ENCODE peak calls at places on chromosomes 1 and 21, in four cellular contexts. L is Peyer's patch, F is upper lobe of left lung, J is left ventricle myocardium inferior. Q is an unnamed sample.

GRCh38 chr1:108644984-108645383 is 15.9 kb downstream of the HENMT1 start:
- DNase-seq in L (peak), F (peak), J (no peak), Q (peak)

GRCh38 chr1:86823821-86824500 is 90.0 kb downstream of the SELENOF start:
- DNase-seq in L (no peak), F (no peak), J (no peak), Q (no peak)

GRCh38 chr1:99456536-99456935 is 189.4 kb upstream of the PALMD start:
- DNase-seq in L (no peak), F (no peak), J (no peak), Q (no peak)

GRCh38 chr1:34398916-34399275 is 222.2 kb downstream of the C1orf94 start:
- DNase-seq in L (no peak), F (no peak), J (no peak), Q (no peak)

GRCh38 chr1:54814148-54814498 is 13.0 kb upstream of the TTC22 start:
- DNase-seq in L (peak), F (no peak), J (no peak), Q (peak)

GRCh38 chr21:35593000-35593502 is 467.3 kb downstream of the SETD4 start:
- DNase-seq in L (no peak), F (no peak), J (no peak), Q (no peak)

GRCh38 chr1:6275826-6276764 is 15.2 kb upstream of the GPR153 start:
- DNase-seq in L (no peak), F (no peak), J (peak), Q (no peak)

GRCh38 chr1:230112131-230112701 is 45.2 kb downstream of the GALNT2 start:
- DNase-seq in L (no peak), F (peak), J (no peak), Q (no peak)

GRCh38 chr21:33980276-33980916 is 64.8 kb upstream of the ATP5PO start:
- DNase-seq in L (no peak), F (peak), J (no peak), Q (no peak)

GRCh38 chr1:224213438-224214119 is 30.5 kb downstream of the DEGS1 start:
- DNase-seq in L (no peak), F (peak), J (no peak), Q (peak)

GRCh38 chr1:214573386-214574358 is 22.3 kb upstream of the PTPN14 start:
- DNase-seq in L (no peak), F (no peak), J (no peak), Q (no peak)

GRCh38 chr1:85454214-85454613 is 10.7 kb downstream of the DDAH1 start:
- DNase-seq in L (no peak), F (no peak), J (no peak), Q (no peak)

GRCh38 chr1:99266731-99267130 is 2.4 kb downstream of the PLPPR4 start:
- DNase-seq in L (no peak), F (no peak), J (no peak), Q (no peak)

GRCh38 chr1:29291756-29292155 is 55.4 kb downstream of the PTPRU start:
- DNase-seq in L (no peak), F (no peak), J (no peak), Q (no peak)

GRCh38 chr1:51331206-51332100 is 1.1 kb upstream of the TTC39A start:
- DNase-seq in L (no peak), F (peak), J (no peak), Q (peak)

GRCh38 chr21:17738171-17738953 is 80.8 kb downstream of the C21orf91 start:
- DNase-seq in L (no peak), F (no peak), J (no peak), Q (peak)

GRCh38 chr1:182366596-182366995 is 25.0 kb downstream of the GLUL start:
- DNase-seq in L (no peak), F (no peak), J (no peak), Q (no peak)

GRCh38 chr1:15975358-15975804 is 520 bp downstream of the ZBTB17 start:
- DNase-seq in L (peak), F (peak), J (peak), Q (peak)

GRCh38 chr1:75074719-75075395 is 59.3 kb upstream of the LHX8 start:
- DNase-seq in L (no peak), F (no peak), J (no peak), Q (no peak)

GRCh38 chr1:91846007-91846620 is 39.8 kb downstream of the TGFBR3 start:
- DNase-seq in L (no peak), F (peak), J (no peak), Q (peak)

GRCh38 chr1:41022424-41022823 is 899 bp upstream of the SLFNL1 start:
- DNase-seq in L (no peak), F (no peak), J (no peak), Q (no peak)

GRCh38 chr1:171852273-171852672 is 11.0 kb downstream of the DNM3 start:
- DNase-seq in L (no peak), F (no peak), J (no peak), Q (no peak)

GRCh38 chr1:248856176-248856575 is 2.7 kb downstream of the ZNF692 start:
- DNase-seq in L (no peak), F (no peak), J (no peak), Q (no peak)

GRCh38 chr1:234686035-234686434 is 76.1 kb upstream of the IRF2BP2 start:
- DNase-seq in L (no peak), F (no peak), J (no peak), Q (no peak)

GRCh38 chr1:98546319-98546718 is 115.2 kb upstream of the SNX7 start:
- DNase-seq in L (no peak), F (no peak), J (no peak), Q (no peak)

GRCh38 chr1:191255354-191256057 is 777.8 kb upstream of the BRINP3 start:
- DNase-seq in L (no peak), F (no peak), J (no peak), Q (no peak)

GRCh38 chr1:18947570-18947969 is 8.9 kb downstream of the IFFO2 start:
- DNase-seq in L (no peak), F (no peak), J (no peak), Q (no peak)

GRCh38 chr21:43794311-43794710 is 4.9 kb downstream of the RRP1 start:
- DNase-seq in L (no peak), F (no peak), J (no peak), Q (no peak)

GRCh38 chr1:167538657-167539056 is 14.9 kb downstream of the CREG1 start:
- DNase-seq in L (no peak), F (no peak), J (no peak), Q (no peak)

GRCh38 chr1:1085911-1086841 is 12.1 kb upstream of the RNF223 start:
- DNase-seq in L (no peak), F (no peak), J (no peak), Q (no peak)

GRCh38 chr1:165894591-165894990 is 67.2 kb downstream of the UCK2 start:
- DNase-seq in L (no peak), F (no peak), J (no peak), Q (no peak)

GRCh38 chr1:85409516-85409915 is 55.4 kb downstream of the DDAH1 start:
- DNase-seq in L (no peak), F (no peak), J (no peak), Q (no peak)

GRCh38 chr21:45850181-45850580 is 131.4 kb upstream of the COL6A1 start:
- DNase-seq in L (no peak), F (no peak), J (no peak), Q (peak)

GRCh38 chr21:33230518-33231324 is 983 bp downstream of the IFNAR2 start:
- DNase-seq in L (peak), F (peak), J (peak), Q (no peak)

GRCh38 chr1:17024721-17025120 is 13.0 kb upstream of the ATP13A2 start:
- DNase-seq in L (no peak), F (no peak), J (no peak), Q (no peak)

GRCh38 chr1:178037510-178038253 is 56.2 kb upstream of the RASAL2 start:
- DNase-seq in L (peak), F (peak), J (peak), Q (peak)

GRCh38 chr1:172638885-172639831 is 19.7 kb upstream of the FASLG start:
- DNase-seq in L (peak), F (no peak), J (no peak), Q (no peak)

GRCh38 chr1:68100571-68100970 is 50.1 kb upstream of the DIRAS3 start:
- DNase-seq in L (no peak), F (no peak), J (no peak), Q (no peak)

GRCh38 chr1:68107771-68108170 is 57.3 kb upstream of the DIRAS3 start:
- DNase-seq in L (no peak), F (no peak), J (no peak), Q (no peak)

GRCh38 chr1:68101829-68102228 is 51.4 kb upstream of the DIRAS3 start:
- DNase-seq in L (no peak), F (no peak), J (no peak), Q (no peak)

GRCh38 chr1:68104155-68104554 is 53.7 kb upstream of the DIRAS3 start:
- DNase-seq in L (no peak), F (no peak), J (no peak), Q (no peak)

DNA sequence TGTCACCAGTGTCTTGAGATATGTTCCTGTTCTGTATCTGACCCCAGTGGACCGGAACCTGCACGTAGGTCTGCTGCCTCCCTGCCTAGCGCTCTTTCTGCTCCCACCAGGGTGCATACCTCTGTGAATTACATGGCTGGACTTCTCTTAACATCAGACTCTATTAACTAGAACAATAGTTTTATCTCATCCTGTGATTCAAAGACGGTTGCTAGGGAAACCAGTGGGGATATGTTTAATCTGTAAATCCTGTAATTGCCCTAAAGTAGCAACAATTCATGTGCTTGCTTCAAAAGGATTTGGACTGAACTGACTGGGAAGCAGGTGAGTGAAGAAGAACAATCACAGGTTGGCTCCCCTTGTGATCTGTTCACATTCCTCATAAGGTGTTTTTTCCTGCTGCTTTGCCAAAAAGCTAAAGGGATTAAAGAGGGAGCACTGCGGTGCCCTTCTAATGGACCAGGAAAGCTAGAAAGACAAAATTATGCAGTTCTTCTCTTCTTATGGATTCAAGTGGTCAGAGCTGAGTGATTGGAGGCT is 52.6 kb upstream of the DIRAS3 start:
- DNase-seq in L (no peak), F (no peak), J (no peak), Q (no peak)
- H3K4me3 ChIP-seq in L (no peak), F (no peak), J (no peak), Q (no peak)

DNA sequence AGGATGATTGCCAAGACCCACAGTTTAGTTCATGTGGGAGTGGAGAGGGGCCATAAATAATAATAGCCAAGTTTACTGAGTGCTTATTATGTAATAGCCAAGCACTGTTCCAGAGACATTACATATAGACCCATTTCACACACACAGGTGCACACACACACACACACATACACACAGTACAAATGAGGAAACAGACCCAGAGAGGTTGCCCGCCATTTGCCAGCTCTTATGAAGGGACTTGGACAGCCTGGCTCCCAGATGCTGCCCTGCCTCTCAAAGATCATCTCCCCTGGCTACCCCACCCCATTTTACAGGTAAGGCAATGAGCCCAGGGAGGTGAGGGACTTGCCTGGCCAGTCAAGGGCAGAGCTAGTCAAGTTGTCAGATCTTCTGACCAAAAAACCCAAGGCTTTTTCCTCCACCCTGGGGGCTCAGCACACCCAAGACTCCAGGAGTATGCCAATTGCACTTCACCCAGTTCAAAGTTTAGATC is 18.1 kb upstream of the BCAR3 start:
- DNase-seq in L (no peak), F (no peak), J (no peak), Q (no peak)
- TF ChIP-seq CTCF in L (no peak), F (no peak), J (no peak), Q (no peak)

GRCh38 chr1:21292991-21293536 is 2.8 kb upstream of the ECE1 start:
- DNase-seq in L (peak), F (no peak), J (no peak), Q (no peak)

GRCh38 chr1:21294266-21295058 is 4.2 kb upstream of the ECE1 start:
- DNase-seq in L (peak), F (peak), J (no peak), Q (peak)

GRCh38 chr1:21295059-21295401 is 4.8 kb upstream of the ECE1 start:
- DNase-seq in L (no peak), F (no peak), J (no peak), Q (no peak)

GRCh38 chr1:21292503-21292990 is 2.3 kb upstream of the ECE1 start:
- DNase-seq in L (no peak), F (no peak), J (no peak), Q (no peak)

DNA sequence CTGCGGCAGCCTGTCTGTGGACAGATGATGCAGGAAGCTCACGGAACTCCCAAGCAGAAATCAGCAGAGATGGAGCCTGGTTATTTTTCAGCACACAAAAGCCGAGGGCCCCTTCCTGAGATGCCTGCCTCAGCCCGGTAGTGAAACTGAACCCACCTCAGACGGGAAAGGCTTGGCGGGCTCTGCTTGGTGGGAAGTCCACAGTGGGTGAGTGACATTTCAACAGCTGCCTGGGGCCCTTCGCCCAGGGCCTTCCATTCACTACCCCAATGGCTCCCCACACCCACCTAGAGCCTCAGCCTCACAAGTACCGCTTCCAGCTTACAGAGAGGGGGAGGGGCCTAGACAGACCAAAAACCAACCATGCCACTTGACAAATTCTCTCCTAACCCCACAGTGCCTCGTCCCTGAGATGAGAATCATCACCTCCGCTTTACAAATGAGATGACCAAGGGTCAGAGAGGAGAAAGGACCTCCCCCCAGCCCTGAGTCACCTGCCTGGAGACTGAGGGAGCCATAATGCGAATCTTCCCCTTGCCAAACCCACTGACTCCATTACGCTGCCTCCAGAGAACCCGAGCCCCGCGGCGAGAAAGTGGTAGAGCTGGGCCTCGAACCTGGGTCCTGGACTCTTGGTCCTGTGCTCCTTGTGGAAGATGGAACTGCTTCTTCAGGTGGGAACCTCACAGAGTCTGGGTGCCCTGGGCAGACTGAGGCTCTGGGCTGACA is 3.4 kb upstream of the ECE1 start:
- DNase-seq in L (peak), F (no peak), J (no peak), Q (no peak)
- H3K4me3 ChIP-seq in L (peak), F (no peak), J (peak), Q (no peak)

DNA sequence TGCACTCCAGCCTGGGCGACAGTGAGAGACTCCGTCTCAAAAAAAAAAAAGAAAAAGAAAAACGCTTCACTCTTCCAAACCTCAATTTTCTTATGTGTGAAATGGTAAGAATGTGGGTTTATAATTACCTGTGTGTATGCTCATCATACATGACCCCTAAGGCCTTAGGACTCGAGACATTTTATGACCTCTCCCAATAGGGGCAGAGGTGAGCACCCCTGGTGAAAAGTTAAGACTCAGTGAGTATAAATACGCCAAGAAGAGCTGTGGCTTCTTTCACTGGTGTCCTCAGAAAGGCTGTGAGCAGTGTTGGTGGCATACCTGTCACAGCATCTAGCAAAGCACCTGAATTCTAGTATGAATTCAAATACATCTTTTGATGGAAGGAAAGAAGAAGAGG is 7.8 kb upstream of the FCMR start:
- DNase-seq in L (no peak), F (no peak), J (no peak), Q (no peak)
- TF ChIP-seq CTCF in L (no peak), F (no peak), J (no peak), Q (no peak)

DNA sequence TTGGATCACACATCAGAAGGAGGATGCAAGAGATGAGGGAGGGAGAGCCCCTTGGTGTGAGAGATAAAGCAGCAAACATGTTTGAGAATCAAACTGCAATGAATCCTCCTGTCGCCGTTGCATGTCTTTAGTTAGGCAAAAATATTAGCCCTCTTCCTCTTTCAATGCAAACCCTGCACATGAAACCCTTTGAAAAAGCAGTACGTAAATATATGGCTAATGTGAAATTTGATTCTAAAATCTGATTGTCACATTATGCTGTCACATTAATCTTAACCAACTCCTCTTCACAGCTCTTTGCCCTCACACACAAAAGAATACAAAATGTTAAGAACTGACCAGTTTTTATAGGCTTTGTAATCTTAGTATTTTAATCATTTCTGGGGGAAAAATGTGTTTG is 63.4 kb downstream of the WDR64 start:
- DNase-seq in L (no peak), F (no peak), J (no peak), Q (no peak)
- H3K4me3 ChIP-seq in L (no peak), F (no peak), J (no peak), Q (no peak)

GRCh38 chr1:47501069-47501468 is 63.2 kb downstream of the FOXD2 start:
- DNase-seq in L (no peak), F (no peak), J (no peak), Q (no peak)
- TF ChIP-seq CTCF in L (no peak), F (no peak), J (no peak), Q (no peak)

GRCh38 chr1:53600001-53600400 is 139.0 kb downstream of the GLIS1 start:
- DNase-seq in L (no peak), F (no peak), J (no peak), Q (no peak)
- H3K4me3 ChIP-seq in L (no peak), F (no peak), J (no peak), Q (no peak)